ENCODE peak calls at places on chromosomes 4 and X, in five cellular contexts. B is psoas muscle; E is nephron progenitor cell; F is NCI-H1092; V is activated gamma-delta T cell treated with anti-CD3 and anti-CD28 coated beads, Interleukin-2, amount 50 U/mL, for 16 hours. H is an unnamed sample.
A peak's percentile ranks its signal among the peaks of the same experiment; 100 is the strongest.

GRCh38 chr4:168777277-168777965 is 232.6 kb downstream of the CBR4 start:
- DNase-seq in B (no peak), E (no peak), F (no peak), V (no peak), H (no peak)

GRCh38 chr4:146232131-146232722 is 17.9 kb downstream of the REELD1 start:
- DNase-seq in B (no peak), E (no peak), F (no peak), V (no peak), H (no peak)

GRCh38 chr4:122356317-122356818 is 22.4 kb upstream of the ADAD1 start:
- DNase-seq in B (no peak), E (no peak), F (no peak), V (no peak), H (no peak)

GRCh38 chrX:119427024-119427794 is 28.1 kb downstream of the SLC25A43 start:
- DNase-seq in B (no peak), E (no peak), F (no peak), V (no peak), H (peak; percentile 26)

GRCh38 chrX:17415242-17415815 is 40.3 kb downstream of the NHS start:
- DNase-seq in B (no peak), E (no peak), F (no peak), V (no peak), H (no peak)

GRCh38 chrX:65690057-65690855 is 22.8 kb downstream of the MSN start:
- DNase-seq in B (peak; percentile 60), E (no peak), F (no peak), V (no peak), H (peak; percentile 89)

GRCh38 chr4:105014242-105015031 is 132.2 kb upstream of the TET2 start:
- DNase-seq in B (no peak), E (no peak), F (no peak), V (no peak), H (no peak)

GRCh38 chrX:35380808-35381700 is 417.1 kb upstream of the MAGEB16 start:
- DNase-seq in B (no peak), E (no peak), F (no peak), V (no peak), H (peak; percentile 28)

GRCh38 chr4:306551-306961 is 1.3 kb upstream of the ZNF732 start:
- DNase-seq in B (no peak), E (no peak), F (no peak), V (no peak), H (no peak)

GRCh38 chrX:10110984-10111363 is 45.8 kb upstream of the CLCN4 start:
- DNase-seq in B (no peak), E (no peak), F (no peak), V (peak; percentile 37), H (peak; percentile 43)

GRCh38 chr4:157045507-157046127 is 30.3 kb upstream of the GLRB start:
- DNase-seq in B (no peak), E (peak; percentile 21), F (peak; percentile 6), V (no peak), H (peak; percentile 77)

GRCh38 chrX:46260502-46260901 is 284.7 kb downstream of the ZNF674 start:
- DNase-seq in B (no peak), E (no peak), F (no peak), V (no peak), H (no peak)

GRCh38 chrX:19660604-19661003 is 145.3 kb upstream of the MAP3K15 start:
- DNase-seq in B (no peak), E (no peak), F (no peak), V (no peak), H (peak; percentile 41)

GRCh38 chrX:44989995-44990770 is 117.2 kb downstream of the KDM6A start:
- DNase-seq in B (no peak), E (no peak), F (no peak), V (no peak), H (no peak)

GRCh38 chr4:118112647-118113046 is 78.4 kb downstream of the NDST3 start:
- DNase-seq in B (no peak), E (no peak), F (no peak), V (no peak), H (peak; percentile 10)

GRCh38 chr4:15375707-15376106 is 52.1 kb upstream of the C1QTNF7 start:
- DNase-seq in B (no peak), E (no peak), F (no peak), V (no peak), H (no peak)

GRCh38 chr4:47122592-47123291 is 91.4 kb downstream of the GABRB1 start:
- DNase-seq in B (no peak), E (peak; percentile 71), F (peak; percentile 39), V (peak; percentile 1), H (peak; percentile 57)

GRCh38 chrX:30887721-30888120 is 1.3 kb downstream of the TAB3 start:
- DNase-seq in B (no peak), E (no peak), F (no peak), V (no peak), H (no peak)

GRCh38 chrX:133493366-133493765 is 78.1 kb upstream of the GPC4 start:
- DNase-seq in B (no peak), E (no peak), F (no peak), V (no peak), H (no peak)

GRCh38 chr4:38179690-38180299 is 219.6 kb downstream of the PTTG2 start:
- DNase-seq in B (peak; percentile 72), E (peak; percentile 79), F (peak; percentile 24), V (peak; percentile 65), H (peak; percentile 73)

GRCh38 chr4:182235016-182235415 is 8.2 kb upstream of the TENM3 start:
- DNase-seq in B (no peak), E (no peak), F (no peak), V (no peak), H (no peak)

GRCh38 chr4:3041192-3042142 is 32.9 kb downstream of the HTT-AS start:
- DNase-seq in B (peak; percentile 94), E (no peak), F (peak; percentile 31), V (peak; percentile 6), H (peak; percentile 80)

GRCh38 chr4:71270901-71271300 is 67.9 kb upstream of the SLC4A4 start:
- DNase-seq in B (no peak), E (peak; percentile 35), F (peak; percentile 20), V (no peak), H (peak; percentile 47)

GRCh38 chr4:141636771-141637460 is 533 bp downstream of the IL15 start:
- DNase-seq in B (peak; percentile 72), E (peak; percentile 68), F (no peak), V (peak; percentile 4), H (peak; percentile 84)

GRCh38 chr4:10667651-10668341 is 16.8 kb downstream of the CLNK start:
- DNase-seq in B (no peak), E (no peak), F (peak; percentile 74), V (no peak), H (no peak)

GRCh38 chr4:81607947-81608346 is 136.2 kb upstream of the RASGEF1B start:
- DNase-seq in B (no peak), E (no peak), F (no peak), V (no peak), H (peak; percentile 41)

GRCh38 chr4:188053302-188053701 is 56.1 kb downstream of the TRIML2 start:
- DNase-seq in B (no peak), E (no peak), F (no peak), V (no peak), H (no peak)

GRCh38 chr4:13559414-13559813 is 15.1 kb upstream of the NKX3-2 start:
- DNase-seq in B (no peak), E (no peak), F (no peak), V (no peak), H (peak; percentile 64)

GRCh38 chr4:1991596-1992434 is 17.0 kb downstream of the NELFA start:
- DNase-seq in B (peak; percentile 54), E (no peak), F (no peak), V (no peak), H (no peak)

GRCh38 chr4:184590196-184590595 is 59.1 kb downstream of the CASP3 start:
- DNase-seq in B (no peak), E (no peak), F (no peak), V (no peak), H (no peak)

GRCh38 chr4:64713256-64713840 is 304.1 kb upstream of the TECRL start:
- DNase-seq in B (no peak), E (no peak), F (no peak), V (no peak), H (peak; percentile 23)

GRCh38 chrX:14051416-14051815 is 21.7 kb upstream of the GEMIN8 start:
- DNase-seq in B (no peak), E (no peak), F (no peak), V (no peak), H (peak; percentile 19)